ENCODE peak calls at places on chromosome 3, in eight cellular contexts. O, B, L, Y, D, R, J and X are unnamed samples.

GRCh38 chr3:5194801-5195509 is 7.4 kb downstream of the EDEM1 start:
- DNase-seq in B (no peak), J (no peak), O (peak; percentile 80), L (no peak), R (no peak), D (peak; percentile 40), Y (peak; percentile 74), X (no peak)

GRCh38 chr3:100978036-100978659 is 15.1 kb downstream of the ABI3BP start:
- DNase-seq in D (no peak), O (no peak), L (no peak), R (no peak), Y (peak; percentile 21), B (no peak), J (no peak), X (no peak)

GRCh38 chr3:13063225-13063624 is 10.0 kb downstream of the IQSEC1 start:
- DNase-seq in L (no peak), B (no peak), Y (no peak), J (no peak), O (no peak), D (no peak), R (no peak), X (no peak)

GRCh38 chr3:49683162-49683561 is 6.1 kb downstream of the MST1 start:
- DNase-seq in B (no peak), Y (no peak), R (no peak), J (no peak), D (no peak), L (no peak), O (no peak), X (no peak)

GRCh38 chr3:77038468-77038927 is 1.4 kb upstream of the ROBO2 start:
- DNase-seq in B (peak; percentile 69), R (peak; percentile 56), O (peak; percentile 71), L (peak; percentile 58), Y (peak; percentile 52), D (peak; percentile 48), J (peak; percentile 69), X (peak; percentile 46)

GRCh38 chr3:132343018-132343612 is 25.9 kb downstream of the ACP3 start:
- DNase-seq in D (peak; percentile 38), J (no peak), O (peak; percentile 70), B (peak; percentile 51), L (no peak), R (no peak), Y (peak; percentile 25), X (peak; percentile 31)

GRCh38 chr3:84566256-84566655 is 392.5 kb upstream of the CADM2 start:
- DNase-seq in Y (no peak), R (no peak), D (no peak), O (no peak), L (no peak), B (no peak), J (no peak), X (no peak)

GRCh38 chr3:98561727-98562521 is 30.1 kb downstream of the GPR15 start:
- DNase-seq in R (no peak), B (no peak), Y (no peak), J (no peak), L (no peak), D (no peak), O (no peak), X (no peak)

GRCh38 chr3:120145498-120146285 is 51.4 kb upstream of the GSK3B start:
- DNase-seq in R (no peak), Y (no peak), B (no peak), O (no peak), D (peak; percentile 31), J (no peak), L (no peak), X (no peak)

GRCh38 chr3:78908236-78908635 is 859.6 kb downstream of the ROBO1 start:
- DNase-seq in J (no peak), O (no peak), D (no peak), R (no peak), Y (no peak), B (no peak), L (no peak), X (no peak)

GRCh38 chr3:71978150-71978721 is 193.3 kb upstream of the PROK2 start:
- DNase-seq in R (no peak), L (no peak), Y (no peak), B (no peak), J (no peak), D (peak; percentile 53), O (no peak), X (peak; percentile 52)

GRCh38 chr3:78647735-78648134 is 1120.1 kb downstream of the ROBO1 start:
- DNase-seq in B (no peak), J (no peak), Y (no peak), R (no peak), D (no peak), L (no peak), O (no peak), X (no peak)

GRCh38 chr3:72346526-72346926 is 501.7 kb downstream of the SHQ1 start:
- DNase-seq in Y (no peak), B (no peak), R (peak; percentile 52), J (no peak), L (no peak), D (no peak), O (peak; percentile 35), X (no peak)

GRCh38 chr3:111548756-111549155 is 6.8 kb downstream of the CD96 start:
- DNase-seq in R (no peak), L (no peak), Y (no peak), J (no peak), B (no peak), D (no peak), O (no peak), X (no peak)

GRCh38 chr3:10518506-10519150 is 13.2 kb upstream of the ATP2B2 start:
- DNase-seq in L (no peak), B (no peak), J (peak; percentile 51), R (peak; percentile 63), Y (peak; percentile 31), O (no peak), D (no peak), X (no peak)

GRCh38 chr3:29415824-29416223 is 135.0 kb downstream of the RBMS3 start:
- DNase-seq in B (no peak), Y (no peak), J (no peak), L (no peak), R (no peak), O (no peak), D (no peak), X (no peak)

GRCh38 chr3:20041197-20041780 is 1.0 kb downstream of the KAT2B start:
- DNase-seq in J (peak; percentile 93), B (peak; percentile 74), Y (peak; percentile 90), D (peak; percentile 73), L (peak; percentile 16), O (peak; percentile 83), R (peak; percentile 96), X (peak; percentile 75)

GRCh38 chr3:10164546-10165393 is at the start of gene IRAK2:
- DNase-seq in B (peak; percentile 94), Y (peak; percentile 72), R (peak; percentile 78), D (peak; percentile 90), O (peak; percentile 79), J (peak; percentile 91), L (no peak), X (peak; percentile 90)